ENCODE peak calls at places on chromosomes 4 and X, in four cellular contexts. M is BJ; O is Right ventricle myocardium superior; Z is stimulated activated CD4-positive, alpha-beta T cell treated with anti-CD3 and anti-CD28 coated beads, Interleukin-12 subunit alpha, Interleukin-12 subunit beta, amount 100 ng/mL, for 24 hours. X is an unnamed sample.

GRCh38 chr4:188826393-188826792 is 687.2 kb downstream of the TRIML1 start:
- DNase-seq in M (no peak), O (no peak), Z (no peak), X (no peak)

GRCh38 chr4:118345813-118346212 is 7.0 kb downstream of the PRSS12 start:
- DNase-seq in M (no peak), O (no peak), Z (no peak), X (no peak)

GRCh38 chr4:47510036-47510435 is 25.0 kb downstream of the ATP10D start:
- DNase-seq in M (no peak), O (no peak), Z (no peak), X (no peak)

GRCh38 chrX:20116087-20116574 is 576 bp downstream of the MAP7D2 start:
- DNase-seq in M (no peak), O (no peak), Z (no peak), X (no peak)

GRCh38 chr4:5469151-5469775 is 239.1 kb downstream of the EVC2 start:
- DNase-seq in M (no peak), O (no peak), Z (no peak), X (no peak)

GRCh38 chr4:178205826-178206225 is 763.6 kb upstream of the AGA start:
- DNase-seq in M (no peak), O (no peak), Z (no peak), X (no peak)

GRCh38 chr4:99394913-99395312 is 40.2 kb downstream of the ADH7 start:
- DNase-seq in M (no peak), O (no peak), Z (no peak), X (no peak)

GRCh38 chr4:184911310-184911709 is 85.5 kb upstream of the ACSL1 start:
- DNase-seq in M (no peak), O (no peak), Z (no peak), X (no peak)

GRCh38 chr4:140863187-140863586 is 107.0 kb upstream of the TBC1D9 start:
- DNase-seq in M (no peak), O (no peak), Z (no peak), X (no peak)

GRCh38 chr4:55103224-55103623 is 22.2 kb downstream of the KDR start:
- DNase-seq in M (no peak), O (no peak), Z (no peak), X (no peak)

GRCh38 chr4:75048208-75048879 is 115.4 kb downstream of the PARM1 start:
- DNase-seq in M (no peak), O (no peak), Z (no peak), X (no peak)

GRCh38 chr4:101187837-101188236 is 159.5 kb downstream of the PPP3CA start:
- DNase-seq in M (no peak), O (no peak), Z (no peak), X (no peak)

GRCh38 chr4:90537491-90537890 is 410.3 kb downstream of the CCSER1 start:
- DNase-seq in M (no peak), O (no peak), Z (no peak), X (no peak)

GRCh38 chr4:19486400-19486799 is 765.3 kb upstream of the SLIT2 start:
- DNase-seq in M (no peak), O (no peak), Z (no peak), X (no peak)

GRCh38 chr4:107519057-107519456 is 201.0 kb downstream of the PAPSS1 start:
- DNase-seq in M (no peak), O (no peak), Z (no peak), X (no peak)

GRCh38 chr4:38310446-38311043 is 350.3 kb downstream of the PTTG2 start:
- DNase-seq in M (no peak), O (no peak), Z (peak), X (no peak)

GRCh38 chr4:163161536-163162205 is 5.0 kb downstream of the NAF1 start:
- DNase-seq in M (peak), O (no peak), Z (no peak), X (no peak)

GRCh38 chr4:185456131-185456530 is 15.4 kb downstream of the CCDC110 start:
- DNase-seq in M (no peak), O (no peak), Z (no peak), X (no peak)

GRCh38 chrX:57453901-57454300 is 137.9 kb upstream of the ZXDB start:
- DNase-seq in M (no peak), O (no peak), Z (no peak), X (no peak)

X was measured in NCI-H187.